ENCODE peak calls at places on chromosomes 2 and 18, in seven cellular contexts. W, R, T, Q, G, N and S are unnamed samples.

GRCh38 chr18:58370662-58371061 is 258.2 kb downstream of the ALPK2 start:
- DNase-seq in W (no peak), R (no peak), T (no peak), Q (no peak), G (no peak), N (no peak), S (no peak)

GRCh38 chr2:28615691-28616090 is 119.8 kb downstream of the PLB1 start:
- DNase-seq in W (no peak), R (no peak), T (no peak), Q (no peak), G (no peak), N (no peak), S (no peak)

GRCh38 chr2:46258937-46259781 is 38.0 kb upstream of the EPAS1 start:
- DNase-seq in W (peak), R (no peak), T (no peak), Q (no peak), G (no peak), N (no peak), S (no peak)

GRCh38 chr2:215404357-215404719 is 31.5 kb downstream of the FN1 start:
- DNase-seq in W (no peak), R (no peak), T (no peak), Q (no peak), G (no peak), N (no peak), S (no peak)

GRCh38 chr2:119760876-119761275 is 1.2 kb downstream of the PTPN4 start:
- DNase-seq in W (no peak), R (no peak), T (no peak), Q (no peak), G (no peak), N (peak), S (no peak)

GRCh38 chr2:1420746-1421480 is 7.7 kb downstream of the TPO start:
- DNase-seq in W (no peak), R (no peak), T (no peak), Q (no peak), G (no peak), N (no peak), S (no peak)

GRCh38 chr2:203072371-203072770 is 57.7 kb downstream of the NBEAL1 start:
- DNase-seq in W (no peak), R (no peak), T (no peak), Q (no peak), G (no peak), N (no peak), S (no peak)

GRCh38 chr2:191620144-191620543 is 57.8 kb upstream of the NABP1 start:
- DNase-seq in W (no peak), R (no peak), T (no peak), Q (no peak), G (no peak), N (no peak), S (no peak)